ENCODE peak calls at places on chromosomes 12 and 14, in seven cellular contexts. One of them, this sample, is unnamed.

GRCh38 chr14:69137456-69138188 is 15.3 kb downstream of the DCAF5 start:
- DNase-seq in heart left ventricle: no peak
- DNase-seq in uterus: no peak
- DNase-seq in CD8-positive, alpha-beta T cell: no peak
- DNase-seq in upper lobe of right lung: no peak
- DNase-seq in CD4-positive, alpha-beta T cell: no peak
- DNase-seq in kidney: no peak
- DNase-seq in this sample: no peak

GRCh38 chr14:53218161-53218560 is 65.0 kb upstream of the DDHD1 start:
- DNase-seq in CD8-positive, alpha-beta T cell: no peak
- DNase-seq in uterus: no peak
- DNase-seq in upper lobe of right lung: no peak
- DNase-seq in CD4-positive, alpha-beta T cell: no peak
- DNase-seq in kidney: no peak
- DNase-seq in heart left ventricle: no peak
- DNase-seq in this sample: no peak

GRCh38 chr12:66268562-66268961 is 33.7 kb upstream of the HELB start:
- DNase-seq in uterus: no peak
- DNase-seq in upper lobe of right lung: no peak
- DNase-seq in CD4-positive, alpha-beta T cell: no peak
- DNase-seq in kidney: no peak
- DNase-seq in heart left ventricle: no peak
- DNase-seq in CD8-positive, alpha-beta T cell: no peak
- DNase-seq in this sample: no peak

GRCh38 chr12:96387981-96388380 is 12.3 kb downstream of the CDK17 start:
- DNase-seq in heart left ventricle: no peak
- DNase-seq in kidney: no peak
- DNase-seq in CD8-positive, alpha-beta T cell: no peak
- DNase-seq in CD4-positive, alpha-beta T cell: no peak
- DNase-seq in upper lobe of right lung: no peak
- DNase-seq in uterus: peak
- DNase-seq in this sample: no peak

GRCh38 chr12:106682594-106683234 is 91.8 kb upstream of the RIC8B start:
- DNase-seq in heart left ventricle: no peak
- DNase-seq in kidney: no peak
- DNase-seq in upper lobe of right lung: no peak
- DNase-seq in uterus: no peak
- DNase-seq in CD4-positive, alpha-beta T cell: no peak
- DNase-seq in CD8-positive, alpha-beta T cell: no peak
- DNase-seq in this sample: no peak

GRCh38 chr14:74974364-74975058 is 19.1 kb upstream of the PGF start:
- DNase-seq in uterus: no peak
- DNase-seq in CD8-positive, alpha-beta T cell: no peak
- DNase-seq in upper lobe of right lung: no peak
- DNase-seq in CD4-positive, alpha-beta T cell: no peak
- DNase-seq in kidney: peak
- DNase-seq in heart left ventricle: peak
- DNase-seq in this sample: no peak

GRCh38 chr12:96314723-96315122 is 85.5 kb downstream of the CDK17 start:
- DNase-seq in CD4-positive, alpha-beta T cell: no peak
- DNase-seq in uterus: no peak
- DNase-seq in CD8-positive, alpha-beta T cell: no peak
- DNase-seq in upper lobe of right lung: no peak
- DNase-seq in kidney: no peak
- DNase-seq in heart left ventricle: no peak
- DNase-seq in this sample: no peak

GRCh38 chr12:19288603-19289244 is 150.6 kb upstream of the AEBP2 start:
- DNase-seq in CD8-positive, alpha-beta T cell: no peak
- DNase-seq in CD4-positive, alpha-beta T cell: no peak
- DNase-seq in upper lobe of right lung: no peak
- DNase-seq in uterus: no peak
- DNase-seq in kidney: no peak
- DNase-seq in heart left ventricle: no peak
- DNase-seq in this sample: no peak

GRCh38 chr12:6370994-6371754 is 4.2 kb downstream of the SCNN1A start:
- DNase-seq in upper lobe of right lung: peak
- DNase-seq in CD8-positive, alpha-beta T cell: no peak
- DNase-seq in CD4-positive, alpha-beta T cell: no peak
- DNase-seq in uterus: peak
- DNase-seq in heart left ventricle: no peak
- DNase-seq in kidney: peak
- DNase-seq in this sample: no peak

GRCh38 chr14:92430686-92431085 is 82.9 kb upstream of the RIN3 start:
- DNase-seq in kidney: no peak
- DNase-seq in heart left ventricle: no peak
- DNase-seq in upper lobe of right lung: no peak
- DNase-seq in uterus: no peak
- DNase-seq in CD8-positive, alpha-beta T cell: no peak
- DNase-seq in CD4-positive, alpha-beta T cell: no peak
- DNase-seq in this sample: no peak

GRCh38 chr12:57771271-57771872 is 533 bp downstream of the METTL1 start:
- DNase-seq in kidney: peak
- DNase-seq in upper lobe of right lung: peak
- DNase-seq in CD8-positive, alpha-beta T cell: peak
- DNase-seq in uterus: peak
- DNase-seq in heart left ventricle: peak
- DNase-seq in CD4-positive, alpha-beta T cell: peak
- DNase-seq in this sample: peak

GRCh38 chr14:91369628-91370445 is 47.8 kb downstream of the CCDC88C start:
- DNase-seq in CD4-positive, alpha-beta T cell: no peak
- DNase-seq in CD8-positive, alpha-beta T cell: no peak
- DNase-seq in kidney: no peak
- DNase-seq in heart left ventricle: no peak
- DNase-seq in upper lobe of right lung: no peak
- DNase-seq in uterus: no peak
- DNase-seq in this sample: no peak

GRCh38 chr12:6230321-6231110 is 30.3 kb downstream of the CD9 start:
- DNase-seq in uterus: peak
- DNase-seq in CD8-positive, alpha-beta T cell: peak
- DNase-seq in kidney: peak
- DNase-seq in CD4-positive, alpha-beta T cell: peak
- DNase-seq in heart left ventricle: peak
- DNase-seq in upper lobe of right lung: peak
- DNase-seq in this sample: no peak

GRCh38 chr12:12792421-12792820 is 7.0 kb downstream of the APOLD1 start:
- DNase-seq in upper lobe of right lung: no peak
- DNase-seq in uterus: no peak
- DNase-seq in heart left ventricle: no peak
- DNase-seq in CD4-positive, alpha-beta T cell: no peak
- DNase-seq in kidney: no peak
- DNase-seq in CD8-positive, alpha-beta T cell: no peak
- DNase-seq in this sample: peak

GRCh38 chr12:6563448-6564050 is 4.5 kb downstream of the NOP2 start:
- DNase-seq in uterus: peak
- DNase-seq in CD8-positive, alpha-beta T cell: peak
- DNase-seq in CD4-positive, alpha-beta T cell: peak
- DNase-seq in heart left ventricle: peak
- DNase-seq in kidney: peak
- DNase-seq in upper lobe of right lung: peak
- DNase-seq in this sample: no peak

GRCh38 chr12:50689437-50689836 is 74.5 kb upstream of the ATF1 start:
- DNase-seq in upper lobe of right lung: no peak
- DNase-seq in CD8-positive, alpha-beta T cell: no peak
- DNase-seq in kidney: no peak
- DNase-seq in CD4-positive, alpha-beta T cell: no peak
- DNase-seq in uterus: no peak
- DNase-seq in heart left ventricle: no peak
- DNase-seq in this sample: no peak
- TF ChIP-seq CTCF in upper lobe of right lung: no peak
- TF ChIP-seq CTCF in CD8-positive, alpha-beta T cell: no peak
- TF ChIP-seq CTCF in kidney: no peak
- TF ChIP-seq CTCF in CD4-positive, alpha-beta T cell: no peak
- TF ChIP-seq CTCF in uterus: no peak
- TF ChIP-seq CTCF in heart left ventricle: no peak
- TF ChIP-seq CTCF in this sample: no peak

GRCh38 chr12:71627438-71628002 is 36.1 kb downstream of the ZFC3H1 start:
- DNase-seq in kidney: no peak
- DNase-seq in upper lobe of right lung: no peak
- DNase-seq in CD4-positive, alpha-beta T cell: no peak
- DNase-seq in uterus: no peak
- DNase-seq in CD8-positive, alpha-beta T cell: no peak
- DNase-seq in heart left ventricle: no peak
- DNase-seq in this sample: no peak
- H3K27ac ChIP-seq in kidney: no peak
- H3K27ac ChIP-seq in upper lobe of right lung: no peak
- H3K27ac ChIP-seq in CD4-positive, alpha-beta T cell: no peak
- H3K27ac ChIP-seq in uterus: no peak
- H3K27ac ChIP-seq in CD8-positive, alpha-beta T cell: no peak
- H3K27ac ChIP-seq in heart left ventricle: no peak
- H3K27ac ChIP-seq in this sample: no peak

DNA sequence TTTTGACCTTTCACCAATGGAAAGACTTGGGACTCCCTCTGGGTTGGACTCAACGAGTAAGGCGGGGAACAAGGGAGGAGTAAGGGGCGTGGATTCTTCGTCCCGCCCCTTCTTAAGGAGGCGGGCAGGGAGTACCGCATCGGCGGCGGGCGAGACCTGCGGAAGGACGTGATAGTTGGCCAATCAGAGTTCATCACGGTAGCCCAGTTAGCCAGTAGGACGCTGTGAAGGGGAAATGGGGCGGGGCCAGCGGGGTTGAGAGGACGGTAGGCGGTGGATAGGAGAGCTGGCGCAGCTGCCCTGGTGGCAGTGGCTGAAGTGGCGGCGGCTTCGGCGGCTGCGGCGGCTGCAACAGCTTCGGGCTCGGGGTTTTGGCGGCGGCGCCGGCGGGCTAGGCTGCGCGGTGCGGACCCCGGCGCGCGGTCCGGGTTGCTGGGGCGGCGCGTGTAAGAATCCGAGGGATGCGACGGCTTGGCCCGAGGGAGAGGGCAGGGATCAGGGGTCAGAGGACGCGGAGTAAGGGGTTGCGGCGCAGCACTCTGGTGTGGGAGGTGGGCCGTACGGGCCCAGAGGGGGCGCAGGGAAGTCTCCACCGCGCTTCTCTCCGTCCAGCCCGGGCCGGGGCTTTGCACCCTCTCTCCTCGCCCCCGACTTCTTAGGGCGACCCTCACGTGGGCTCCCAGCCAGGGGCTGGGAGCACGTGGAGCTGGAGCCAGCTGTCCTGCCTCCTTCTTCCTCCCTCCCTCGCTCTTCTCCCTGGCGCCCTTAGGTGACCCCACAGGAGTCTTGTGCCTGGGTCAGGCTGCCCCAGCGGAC is at the start of gene TPCN1:
- DNase-seq in uterus: peak
- DNase-seq in upper lobe of right lung: peak
- DNase-seq in CD4-positive, alpha-beta T cell: peak
- DNase-seq in kidney: peak
- DNase-seq in heart left ventricle: peak
- DNase-seq in CD8-positive, alpha-beta T cell: peak
- DNase-seq in this sample: peak
- TF ChIP-seq CTCF in uterus: no peak
- TF ChIP-seq CTCF in upper lobe of right lung: no peak
- TF ChIP-seq CTCF in CD4-positive, alpha-beta T cell: no peak
- TF ChIP-seq CTCF in kidney: no peak
- TF ChIP-seq CTCF in heart left ventricle: no peak
- TF ChIP-seq CTCF in CD8-positive, alpha-beta T cell: no peak
- TF ChIP-seq CTCF in this sample: peak

GRCh38 chr12:89951694-89952060 is 243.0 kb upstream of the ATP2B1 start:
- DNase-seq in kidney: no peak
- DNase-seq in CD4-positive, alpha-beta T cell: no peak
- DNase-seq in heart left ventricle: no peak
- DNase-seq in uterus: no peak
- DNase-seq in CD8-positive, alpha-beta T cell: no peak
- DNase-seq in upper lobe of right lung: no peak
- DNase-seq in this sample: no peak

GRCh38 chr12:89948266-89949175 is 239.9 kb upstream of the ATP2B1 start:
- DNase-seq in upper lobe of right lung: no peak
- DNase-seq in CD8-positive, alpha-beta T cell: no peak
- DNase-seq in heart left ventricle: no peak
- DNase-seq in uterus: no peak
- DNase-seq in CD4-positive, alpha-beta T cell: no peak
- DNase-seq in kidney: no peak
- DNase-seq in this sample: no peak

GRCh38 chr12:89949457-89950195 is 241.0 kb upstream of the ATP2B1 start:
- DNase-seq in uterus: peak
- DNase-seq in CD4-positive, alpha-beta T cell: peak
- DNase-seq in heart left ventricle: no peak
- DNase-seq in kidney: no peak
- DNase-seq in upper lobe of right lung: no peak
- DNase-seq in CD8-positive, alpha-beta T cell: peak
- DNase-seq in this sample: no peak

GRCh38 chr12:89951050-89951693 is 242.5 kb upstream of the ATP2B1 start:
- DNase-seq in uterus: no peak
- DNase-seq in CD8-positive, alpha-beta T cell: no peak
- DNase-seq in heart left ventricle: no peak
- DNase-seq in CD4-positive, alpha-beta T cell: no peak
- DNase-seq in upper lobe of right lung: no peak
- DNase-seq in kidney: no peak
- DNase-seq in this sample: no peak

DNA sequence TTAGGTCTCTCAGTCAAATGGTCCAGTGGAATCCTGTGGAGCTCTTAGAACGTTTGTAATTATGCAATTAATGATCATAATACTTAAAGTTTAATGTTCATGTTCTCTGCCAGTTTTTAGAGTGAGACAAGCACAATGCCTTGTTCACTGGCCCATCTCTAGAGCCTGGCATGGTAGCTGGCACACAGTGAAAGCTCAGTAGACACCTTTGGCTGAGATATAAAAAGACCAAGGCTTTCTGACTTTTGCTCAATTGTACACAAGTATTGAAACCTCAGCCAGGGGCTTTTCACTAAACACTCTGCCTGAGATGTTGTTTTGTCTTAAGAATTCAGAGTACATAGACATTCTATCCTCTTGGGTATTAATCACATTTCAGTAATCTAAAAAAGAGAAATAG is 241.8 kb upstream of the ATP2B1 start:
- DNase-seq in kidney: no peak
- DNase-seq in CD4-positive, alpha-beta T cell: peak
- DNase-seq in CD8-positive, alpha-beta T cell: no peak
- DNase-seq in uterus: no peak
- DNase-seq in heart left ventricle: no peak
- DNase-seq in upper lobe of right lung: no peak
- DNase-seq in this sample: no peak
- H3K27ac ChIP-seq in kidney: no peak
- H3K27ac ChIP-seq in CD4-positive, alpha-beta T cell: peak
- H3K27ac ChIP-seq in CD8-positive, alpha-beta T cell: peak
- H3K27ac ChIP-seq in uterus: peak
- H3K27ac ChIP-seq in heart left ventricle: no peak
- H3K27ac ChIP-seq in upper lobe of right lung: peak
- H3K27ac ChIP-seq in this sample: no peak

DNA sequence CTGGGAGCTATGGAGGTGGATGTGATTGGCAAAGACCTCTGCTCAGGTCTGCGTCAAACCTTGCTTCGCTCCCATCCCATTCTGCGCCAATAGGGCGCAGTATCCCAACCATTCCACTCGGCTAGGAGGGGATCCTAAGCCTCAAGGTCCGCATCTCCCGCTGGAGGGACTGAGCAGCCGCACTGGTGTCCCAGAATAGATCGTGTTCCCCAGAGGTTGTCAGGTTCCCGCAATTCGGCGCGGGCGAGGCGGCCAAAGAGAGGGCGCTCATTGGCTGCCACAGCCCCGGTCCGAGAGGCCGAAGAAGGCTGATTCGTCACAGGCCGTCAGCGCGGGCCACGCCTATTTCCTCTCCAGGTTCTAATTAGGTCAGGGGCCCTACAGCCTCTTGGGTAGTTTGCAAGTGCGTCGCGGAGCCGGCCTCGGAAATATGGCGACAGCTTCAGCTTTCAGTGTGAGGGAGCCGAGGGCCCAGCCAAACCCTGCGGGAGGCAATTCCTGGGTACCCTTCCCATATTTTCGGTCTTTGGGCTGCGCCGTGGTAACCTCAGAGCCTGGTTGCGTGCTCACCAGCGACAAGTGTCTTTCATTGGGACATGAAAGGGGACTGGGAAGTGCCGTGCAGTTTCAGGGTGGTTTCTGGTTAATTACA is 5.0 kb downstream of the OR10AD1 start:
- DNase-seq in upper lobe of right lung: peak
- DNase-seq in CD4-positive, alpha-beta T cell: peak
- DNase-seq in heart left ventricle: peak
- DNase-seq in kidney: peak
- DNase-seq in CD8-positive, alpha-beta T cell: peak
- DNase-seq in uterus: peak
- DNase-seq in this sample: peak
- TF ChIP-seq CTCF in upper lobe of right lung: no peak
- TF ChIP-seq CTCF in CD4-positive, alpha-beta T cell: no peak
- TF ChIP-seq CTCF in heart left ventricle: no peak
- TF ChIP-seq CTCF in kidney: no peak
- TF ChIP-seq CTCF in CD8-positive, alpha-beta T cell: no peak
- TF ChIP-seq CTCF in uterus: no peak
- TF ChIP-seq CTCF in this sample: peak

This sample was measured in ovary.